ENCODE peak calls at places on chromosomes 13 and 19, in four cellular contexts. Y is astrocyte, O is mammary epithelial cell, L is HFFc6. S is an unnamed sample.

GRCh38 chr13:25136872-25137623 is 35.0 kb downstream of the AMER2 start:
- DNase-seq in Y (no peak), O (no peak), L (no peak), S (no peak)

GRCh38 chr19:11405846-11406643 is 13.1 kb downstream of the RGL3 start:
- DNase-seq in Y (no peak), O (peak; percentile 24), L (no peak), S (no peak)

GRCh38 chr19:35879770-35880317 is 11.5 kb downstream of the APLP1 start:
- DNase-seq in Y (peak; percentile 72), O (peak; percentile 86), L (peak; percentile 92), S (peak; percentile 68)

GRCh38 chr13:51643114-51643881 is 59.0 kb downstream of the WDFY2 start:
- DNase-seq in Y (peak; percentile 93), O (peak; percentile 86), L (peak; percentile 96), S (no peak)

GRCh38 chr19:6779204-6779603 is 6.7 kb downstream of the VAV1 start:
- DNase-seq in Y (no peak), O (no peak), L (no peak), S (no peak)

GRCh38 chr13:30719521-30719914 is 15.8 kb upstream of the ALOX5AP start:
- DNase-seq in Y (no peak), O (no peak), L (no peak), S (no peak)

GRCh38 chr13:111325941-111326620 is 5.6 kb downstream of the TEX29 start:
- DNase-seq in Y (no peak), O (no peak), L (no peak), S (no peak)

GRCh38 chr19:3825286-3825956 is 39.2 kb upstream of the MATK start:
- DNase-seq in Y (no peak), O (no peak), L (no peak), S (no peak)

GRCh38 chr19:48815870-48816501 is 5.2 kb upstream of the BCAT2 start:
- DNase-seq in Y (peak; percentile 6), O (peak; percentile 18), L (no peak), S (no peak)

GRCh38 chr19:13850910-13851753 is 25.8 kb upstream of the NANOS3 start:
- DNase-seq in Y (peak; percentile 93), O (peak; percentile 95), L (peak; percentile 85), S (peak; percentile 71)

GRCh38 chr19:49212302-49212701 is 54.7 kb downstream of the TRPM4 start:
- DNase-seq in Y (no peak), O (no peak), L (no peak), S (no peak)

GRCh38 chr19:2056810-2057192 is 5.8 kb upstream of the MKNK2 start:
- DNase-seq in Y (no peak), O (no peak), L (no peak), S (no peak)

GRCh38 chr13:112055417-112056206 is 11.3 kb upstream of the SOX1 start:
- DNase-seq in Y (no peak), O (no peak), L (no peak), S (no peak)

GRCh38 chr13:113084094-113084942 is 21.3 kb upstream of the F7 start:
- DNase-seq in Y (no peak), O (no peak), L (no peak), S (no peak)

GRCh38 chr19:55370305-55370988 is at the start of gene IL11:
- DNase-seq in Y (peak; percentile 57), O (no peak), L (peak; percentile 74), S (no peak)

GRCh38 chr19:10505583-10506229 is 2.5 kb upstream of the KEAP1 start:
- DNase-seq in Y (no peak), O (peak; percentile 52), L (peak; percentile 9), S (peak; percentile 80)

GRCh38 chr19:42282036-42282762 is 13.1 kb downstream of the CIC start:
- DNase-seq in Y (peak; percentile 25), O (no peak), L (no peak), S (no peak)

GRCh38 chr19:2270572-2271515 is 11.1 kb downstream of the PEAK3 start:
- DNase-seq in Y (peak; percentile 66), O (peak; percentile 78), L (peak; percentile 77), S (peak; percentile 70)

GRCh38 chr13:76934671-76935070 is 13.6 kb upstream of the ACOD1 start:
- DNase-seq in Y (no peak), O (no peak), L (no peak), S (no peak)

GRCh38 chr19:44747739-44748425 is 626 bp upstream of the BCL3 start:
- DNase-seq in Y (peak; percentile 51), O (peak; percentile 65), L (peak; percentile 46), S (no peak)

GRCh38 chr13:31350560-31350959 is 150.8 kb downstream of the B3GLCT start:
- DNase-seq in Y (no peak), O (no peak), L (no peak), S (no peak)

GRCh38 chr19:383922-384800 is 24.8 kb downstream of the C2CD4C start:
- DNase-seq in Y (no peak), O (no peak), L (no peak), S (no peak)

GRCh38 chr19:30757836-30758617 is 385.8 kb downstream of the ZNF536 start:
- DNase-seq in Y (no peak), O (no peak), L (no peak), S (no peak)

GRCh38 chr13:73421310-73421912 is 362.6 kb downstream of the KLF5 start:
- DNase-seq in Y (peak; percentile 96), O (peak; percentile 100), L (peak; percentile 22), S (no peak)

GRCh38 chr13:98252931-98253470 is 75.9 kb upstream of the RNF113B start:
- DNase-seq in Y (peak; percentile 85), O (no peak), L (peak; percentile 76), S (no peak)

GRCh38 chr19:33214621-33215020 is 11.0 kb downstream of the SLC7A10 start:
- DNase-seq in Y (no peak), O (peak; percentile 14), L (peak; percentile 22), S (no peak)

GRCh38 chr19:45878043-45878794 is 7.7 kb downstream of the IRF2BP1 start:
- DNase-seq in Y (no peak), O (no peak), L (no peak), S (no peak)

GRCh38 chr19:6443986-6444385 is 10.4 kb upstream of the SLC25A41 start:
- DNase-seq in Y (no peak), O (no peak), L (no peak), S (no peak)

GRCh38 chr13:29908411-29908810 is 58.0 kb upstream of the UBL3 start:
- DNase-seq in Y (peak; percentile 64), O (peak; percentile 71), L (peak; percentile 47), S (no peak)

GRCh38 chr13:100039740-100040139 is 49.2 kb upstream of the PCCA start:
- DNase-seq in Y (peak; percentile 2), O (no peak), L (peak; percentile 3), S (no peak)

GRCh38 chr13:113996081-113996911 is 22.4 kb upstream of the C13orf46 start:
- DNase-seq in Y (no peak), O (no peak), L (no peak), S (no peak)

DNA sequence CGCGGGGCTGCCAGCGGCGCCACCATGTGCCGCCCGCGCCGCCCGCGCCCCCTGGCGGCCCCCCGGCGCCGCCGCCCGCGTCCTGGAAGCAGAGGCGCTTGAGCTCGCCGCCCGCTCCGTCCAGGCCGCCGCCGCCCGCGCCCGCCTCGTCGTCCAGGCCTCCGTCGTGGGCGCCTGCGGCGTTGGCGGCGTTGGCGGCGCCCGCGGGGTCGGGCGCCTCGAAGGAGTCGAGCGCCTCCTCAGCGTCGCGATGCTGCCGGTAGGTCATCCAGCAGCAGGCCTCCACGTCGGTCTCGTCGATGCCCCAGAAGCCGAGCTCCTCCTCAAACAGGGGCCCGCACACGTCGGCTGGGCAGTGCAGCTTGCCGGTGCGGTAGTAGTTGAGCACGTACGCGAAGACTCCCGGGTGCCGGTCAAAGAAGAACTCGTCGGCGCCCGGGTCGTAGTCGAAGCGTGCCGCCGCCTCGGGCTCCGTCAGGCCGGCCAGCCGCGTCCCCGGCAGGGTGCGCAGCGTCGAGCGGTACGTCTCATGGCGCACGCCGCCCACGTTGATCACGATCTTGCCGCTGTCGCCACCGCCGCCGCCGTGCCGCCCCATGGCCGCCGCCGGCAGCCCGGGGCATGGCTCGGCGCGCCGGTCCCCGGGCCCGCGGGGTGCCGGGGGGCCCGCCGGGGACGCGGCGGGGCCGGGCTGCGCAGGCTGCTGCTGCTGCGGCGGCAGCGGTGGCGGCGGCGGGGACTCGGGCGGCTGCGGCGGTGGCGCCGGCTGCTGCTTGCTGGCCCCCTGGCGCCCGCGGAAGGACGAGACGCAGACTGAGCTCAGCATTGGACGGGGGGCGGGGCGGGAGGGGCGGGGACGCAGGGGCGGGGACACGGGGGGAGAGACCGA is 676 bp downstream of the KCNC3 start:
- DNase-seq in Y (no peak), O (no peak), L (no peak), S (peak; percentile 61)
- TF ChIP-seq CTCF in Y (no peak), O (no peak), L (no peak), S (no peak)

DNA sequence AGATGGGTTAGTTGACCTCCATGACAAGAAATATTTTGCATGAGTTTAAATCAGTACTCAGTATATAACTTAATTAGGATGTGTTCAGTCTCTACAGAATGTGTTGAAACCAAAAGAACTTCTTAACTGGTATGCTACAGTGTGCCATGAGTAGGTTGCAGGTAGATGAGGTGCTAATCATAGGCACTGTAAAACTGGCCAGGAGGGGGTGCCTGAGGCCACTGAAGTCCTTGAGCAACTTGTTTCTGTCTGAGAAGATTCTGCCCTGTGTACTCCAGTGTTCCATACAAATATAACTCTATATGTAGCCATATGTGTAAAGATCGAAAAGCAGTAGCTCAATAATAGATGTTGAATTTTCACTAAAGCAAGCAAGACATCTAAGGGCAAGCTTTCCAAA is 549.2 kb upstream of the KLF12 start:
- DNase-seq in Y (no peak), O (peak; percentile 23), L (no peak), S (no peak)
- TF ChIP-seq CTCF in Y (no peak), O (peak; percentile 53), L (peak; percentile 53), S (no peak)

GRCh38 chr13:38223093-38223492 is 126.6 kb upstream of the UFM1 start:
- DNase-seq in Y (peak; percentile 26), O (no peak), L (peak; percentile 21), S (no peak)
- TF ChIP-seq CTCF in Y (peak; percentile 35), O (peak; percentile 30), L (peak; percentile 59), S (no peak)

GRCh38 chr13:23804166-23804565 is 85.0 kb downstream of the MIPEP start:
- DNase-seq in Y (no peak), O (no peak), L (no peak), S (no peak)
- TF ChIP-seq CTCF in Y (no peak), O (no peak), L (no peak), S (no peak)

S was measured in natural killer cell.